ENCODE peak calls at places on chromosomes 4 and X, in nine cellular contexts. V is stomach, R is HCT116, H is suprapubic skin, Z is breast epithelium, O is GM12892, F is prostate gland, I is transverse colon, J is vagina. G is an unnamed sample.
A peak's percentile ranks its signal among the peaks of the same experiment; 100 is the strongest.

GRCh38 chr4:152734015-152734698 is 45.4 kb downstream of the TIGD4 start:
- DNase-seq in I (no peak), V (no peak), J (no peak), O (no peak), Z (no peak), H (no peak), F (no peak), R (no peak), G (no peak)

GRCh38 chrX:49308604-49309269 is 5.3 kb downstream of the GAGE10 start:
- DNase-seq in J (no peak), I (no peak), H (no peak), V (no peak), Z (no peak), O (no peak), F (no peak), R (no peak), G (no peak)

GRCh38 chr4:76703123-76703490 is 194.8 kb downstream of the SOWAHB start:
- DNase-seq in Z (no peak), R (peak; percentile 28), V (no peak), O (no peak), F (no peak), H (no peak), I (no peak), J (no peak), G (no peak)

GRCh38 chr4:1226167-1226514 is 22.8 kb downstream of the CTBP1 start:
- DNase-seq in F (no peak), O (no peak), V (no peak), J (no peak), Z (no peak), I (no peak), R (no peak), H (no peak), G (no peak)

GRCh38 chr4:92237559-92237958 is 66.2 kb upstream of the GRID2 start:
- DNase-seq in H (no peak), J (no peak), F (no peak), I (no peak), Z (no peak), R (no peak), V (no peak), O (no peak), G (no peak)

GRCh38 chrX:106170318-106170717 is 2.2 kb downstream of the PWWP3B start:
- DNase-seq in O (no peak), R (peak; percentile 8), V (no peak), J (no peak), H (no peak), Z (no peak), I (no peak), F (no peak), G (no peak)

GRCh38 chr4:94546949-94547348 is 95.2 kb downstream of the PDLIM5 start:
- DNase-seq in O (no peak), H (no peak), J (no peak), V (no peak), I (no peak), F (no peak), R (no peak), Z (no peak), G (no peak)

GRCh38 chr4:174538876-174539250 is 16.6 kb upstream of the HPGD start:
- DNase-seq in J (no peak), I (no peak), Z (no peak), F (no peak), V (no peak), R (no peak), H (no peak), O (no peak), G (no peak)

GRCh38 chr4:39641451-39641850 is 2.8 kb upstream of the SMIM14 start:
- DNase-seq in J (no peak), F (no peak), V (no peak), Z (no peak), R (no peak), O (no peak), I (no peak), H (no peak), G (no peak)

GRCh38 chr4:39637572-39638357 is 900 bp downstream of the SMIM14 start:
- DNase-seq in H (peak; percentile 83), F (peak; percentile 64), R (peak; percentile 21), I (peak; percentile 65), J (no peak), O (no peak), V (peak; percentile 66), Z (peak; percentile 47), G (no peak)

GRCh38 chr4:39635023-39635422 is 3.6 kb downstream of the SMIM14 start:
- DNase-seq in H (no peak), O (no peak), J (no peak), F (peak; percentile 81), R (no peak), I (peak; percentile 52), V (peak; percentile 79), Z (peak; percentile 41), G (no peak)

GRCh38 chr4:39636786-39637185 is 1.9 kb downstream of the SMIM14 start:
- DNase-seq in F (no peak), V (no peak), H (no peak), I (no peak), O (no peak), Z (no peak), J (no peak), R (no peak), G (no peak)

GRCh38 chr4:39638358-39639239 is at the start of gene SMIM14:
- DNase-seq in J (peak; percentile 99), V (peak; percentile 98), Z (peak; percentile 96), F (peak; percentile 96), I (peak; percentile 99), H (peak; percentile 99), R (peak; percentile 93), O (peak; percentile 79), G (peak; percentile 75)
- TF ChIP-seq POLR2A in J (peak; percentile 10), V (peak; percentile 94), Z (peak; percentile 86), F (peak; percentile 97), I (peak; percentile 98), H (peak; percentile 63), R (peak; percentile 82), O (peak; percentile 90), G (peak; percentile 90)

GRCh38 chr4:41155194-41155830 is 59.0 kb downstream of the APBB2 start:
- DNase-seq in Z (no peak), O (no peak), I (no peak), F (no peak), R (no peak), H (no peak), V (no peak), J (no peak), G (no peak)

GRCh38 chr4:41156574-41156973 is 57.8 kb downstream of the APBB2 start:
- DNase-seq in F (no peak), J (peak; percentile 67), V (no peak), R (peak; percentile 66), O (no peak), Z (no peak), I (no peak), H (no peak), G (no peak)

GRCh38 chr4:41157009-41157408 is 57.3 kb downstream of the APBB2 start:
- DNase-seq in H (no peak), V (no peak), F (no peak), I (peak; percentile 48), J (peak; percentile 40), O (no peak), R (no peak), Z (no peak), G (no peak)

GRCh38 chr4:41154814-41155177 is 59.5 kb downstream of the APBB2 start:
- DNase-seq in J (no peak), O (no peak), I (no peak), F (no peak), R (no peak), V (no peak), H (no peak), Z (no peak), G (no peak)

DNA sequence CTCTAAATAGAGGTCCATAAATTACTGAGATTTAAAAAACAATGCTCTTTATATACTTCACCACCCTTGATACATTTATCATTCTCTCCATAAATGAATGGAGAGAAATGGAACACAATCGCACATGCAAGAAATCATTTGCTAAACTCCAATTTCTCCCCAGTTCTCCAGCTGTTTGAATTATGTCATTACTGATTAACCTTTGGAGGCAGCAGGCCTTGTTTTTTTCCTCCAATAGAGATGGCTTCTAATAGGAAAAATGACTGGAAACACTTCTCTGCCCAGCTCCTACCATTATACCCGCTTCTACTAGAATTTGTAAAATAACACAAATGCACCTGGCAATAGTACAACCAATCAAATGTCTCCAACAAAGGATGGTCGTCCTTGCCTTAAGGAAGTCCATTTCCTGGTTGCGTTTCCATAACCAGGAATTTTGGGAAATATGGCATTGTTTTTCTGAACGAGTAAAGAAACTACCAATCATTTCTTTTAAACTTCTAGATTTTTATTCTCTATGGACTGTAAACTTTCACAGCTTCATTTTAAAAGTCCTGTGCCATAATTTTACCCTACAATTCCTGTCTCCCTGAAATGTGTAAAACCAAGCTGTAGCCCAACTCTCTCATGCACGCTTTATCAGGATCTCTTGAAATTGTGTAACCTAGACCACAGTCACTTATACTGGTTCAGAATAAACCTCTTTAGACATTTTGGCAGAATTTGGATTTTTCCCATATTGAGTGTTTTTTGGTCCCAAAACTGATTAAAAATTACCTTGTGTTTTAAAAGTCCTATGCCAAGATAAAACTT is 60.1 kb downstream of the APBB2 start:
- DNase-seq in J (no peak), O (no peak), H (no peak), R (no peak), Z (no peak), F (no peak), I (no peak), V (no peak), G (no peak)
- TF ChIP-seq POLR2AphosphoS5 in J (no peak), O (no peak), H (no peak), R (no peak), Z (no peak), F (no peak), I (no peak), V (no peak), G (no peak)

GRCh38 chr4:82421796-82422560 is 8.3 kb downstream of the HNRNPDL start:
- DNase-seq in I (no peak), Z (no peak), R (no peak), J (no peak), F (no peak), V (no peak), H (no peak), O (no peak), G (no peak)
- TF ChIP-seq POLR2A in I (no peak), Z (no peak), R (no peak), J (no peak), F (no peak), V (no peak), H (no peak), O (peak; percentile 86), G (peak; percentile 90)

GRCh38 chrX:276588-277171 is 4.5 kb upstream of the PLCXD1 start:
- DNase-seq in O (no peak), F (peak; percentile 42), H (peak; percentile 84), R (no peak), V (peak; percentile 67), I (peak; percentile 49), Z (peak; percentile 74), J (no peak), G (no peak)

GRCh38 chrX:275967-276587 is 5.1 kb upstream of the PLCXD1 start:
- DNase-seq in O (peak; percentile 61), J (no peak), H (peak; percentile 91), Z (peak; percentile 78), F (peak; percentile 87), I (peak; percentile 84), R (peak; percentile 37), V (peak; percentile 90), G (peak; percentile 75)

GRCh38 chrX:285076-285677 is 4.0 kb downstream of the PLCXD1 start:
- DNase-seq in J (no peak), O (no peak), F (no peak), I (no peak), R (no peak), H (no peak), V (no peak), Z (no peak), G (no peak)

GRCh38 chrX:283115-283845 is 2.1 kb downstream of the PLCXD1 start:
- DNase-seq in H (peak; percentile 97), V (peak; percentile 90), J (peak; percentile 92), I (peak; percentile 92), R (peak; percentile 60), F (peak; percentile 89), Z (peak; percentile 89), O (peak; percentile 89), G (peak; percentile 89)

DNA sequence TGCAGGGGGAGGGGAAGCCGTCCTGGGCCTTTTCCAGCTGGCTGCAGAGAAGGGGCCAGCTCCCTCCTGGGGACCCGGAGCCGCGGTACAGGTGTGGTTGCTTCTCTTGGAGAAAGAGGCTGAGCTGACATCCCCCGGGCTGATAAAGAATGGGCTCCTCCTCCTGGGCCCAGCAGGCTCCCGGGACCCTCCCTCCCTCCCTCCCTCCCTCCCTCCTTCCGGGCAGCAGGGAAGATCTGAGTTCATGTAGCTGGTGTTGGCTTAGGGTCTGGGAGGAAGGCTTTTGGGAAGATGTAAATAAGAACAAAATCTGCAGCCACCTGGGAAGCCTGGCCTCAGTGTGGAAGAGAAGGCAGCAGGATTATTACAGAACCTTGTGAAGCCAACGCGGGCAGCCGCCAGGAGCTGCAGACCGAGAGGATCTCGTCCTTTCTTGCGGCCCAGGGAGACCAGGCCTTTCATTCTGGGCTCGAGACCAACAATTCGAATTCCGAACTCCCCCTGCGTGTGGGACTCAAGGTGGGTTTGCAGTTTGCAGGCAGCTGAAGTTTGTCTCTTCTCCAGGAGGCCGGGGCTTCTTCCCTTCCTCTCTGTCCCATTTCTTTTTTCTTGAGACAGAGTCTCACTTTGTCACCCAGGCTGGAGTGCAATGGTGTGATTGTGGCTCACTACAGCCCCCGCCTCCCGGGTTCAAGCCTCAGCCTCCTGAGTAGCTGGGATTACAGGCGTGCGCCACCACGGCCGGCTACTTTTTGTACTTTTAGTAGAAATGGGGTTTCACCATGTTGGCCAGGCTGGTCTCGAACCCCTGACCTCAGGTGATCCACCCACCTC is at the start of gene PLCXD1:
- DNase-seq in R (no peak), O (peak; percentile 44), J (no peak), H (peak; percentile 78), Z (no peak), I (no peak), V (peak; percentile 32), F (no peak), G (no peak)
- TF ChIP-seq POLR2AphosphoS5 in R (no peak), O (no peak), J (no peak), H (no peak), Z (no peak), I (no peak), V (no peak), F (no peak), G (no peak)